ENCODE peak calls at places on chromosomes 16 and 17, in seven cellular contexts. W, U, A, D, I, T and H are unnamed samples.
A peak's percentile ranks its signal among the peaks of the same experiment; 100 is the strongest.

GRCh38 chr17:1872976-1873375 is 43.2 kb downstream of the RPA1 start:
- DNase-seq in U (no peak), I (no peak), A (no peak), W (no peak), D (no peak), T (no peak), H (no peak)

GRCh38 chr17:16282522-16282921 is 65.5 kb downstream of the PIGL start:
- DNase-seq in I (peak; percentile 82), U (peak; percentile 90), W (no peak), T (no peak), D (no peak), A (no peak), H (no peak)

GRCh38 chr17:78395186-78395585 is 16.7 kb downstream of the PGS1 start:
- DNase-seq in T (no peak), W (no peak), U (no peak), D (no peak), A (no peak), I (no peak), H (no peak)

GRCh38 chr16:74726736-74727135 is 26.1 kb upstream of the MLKL start:
- DNase-seq in D (no peak), W (no peak), A (no peak), I (no peak), T (no peak), U (peak; percentile 40), H (no peak)

GRCh38 chr17:58156839-58157803 is 8.9 kb downstream of the OR4D1 start:
- DNase-seq in W (peak; percentile 77), D (peak; percentile 63), I (no peak), T (no peak), A (no peak), U (no peak), H (no peak)

GRCh38 chr17:39599006-39599664 is 8.6 kb downstream of the NEUROD2 start:
- DNase-seq in U (no peak), A (no peak), I (no peak), D (no peak), T (no peak), W (peak; percentile 49), H (no peak)

GRCh38 chr16:89014611-89015230 is 37.7 kb upstream of the CBFA2T3 start:
- DNase-seq in A (no peak), W (no peak), I (no peak), T (no peak), U (no peak), D (no peak), H (no peak)

GRCh38 chr16:8026450-8026849 is 563.9 kb downstream of the TMEM114 start:
- DNase-seq in U (no peak), T (no peak), W (peak; percentile 53), A (no peak), I (no peak), D (no peak), H (no peak)

GRCh38 chr16:30761427-30761927 is 385 bp downstream of the CFAP119 start:
- DNase-seq in T (no peak), I (no peak), D (no peak), U (no peak), W (peak; percentile 70), A (no peak), H (no peak)

GRCh38 chr17:45162022-45162687 is 480 bp downstream of the HEXIM2 start:
- DNase-seq in U (no peak), A (no peak), I (no peak), D (no peak), W (no peak), T (no peak), H (no peak)

GRCh38 chr17:28328325-28328724 is 6.9 kb downstream of the IFT20 start:
- DNase-seq in I (no peak), W (peak; percentile 46), D (no peak), A (peak; percentile 19), U (no peak), T (no peak), H (peak; percentile 17)

GRCh38 chr17:5619088-5619740 is 34.9 kb upstream of the NLRP1 start:
- DNase-seq in T (no peak), U (no peak), I (no peak), W (no peak), D (no peak), A (no peak), H (no peak)

GRCh38 chr16:70467608-70468007 is 13.2 kb downstream of the FCSK start:
- DNase-seq in W (no peak), T (no peak), U (no peak), D (no peak), I (no peak), A (no peak), H (no peak)

GRCh38 chr16:70466812-70467090 is 12.4 kb downstream of the FCSK start:
- DNase-seq in U (no peak), W (no peak), T (no peak), A (no peak), D (no peak), I (no peak), H (no peak)

GRCh38 chr16:70465999-70466811 is 11.8 kb downstream of the FCSK start:
- DNase-seq in U (no peak), I (no peak), W (no peak), A (no peak), T (no peak), D (no peak), H (no peak)

GRCh38 chr16:70468776-70469525 is 14.6 kb downstream of the FCSK start:
- DNase-seq in I (no peak), D (no peak), W (peak; percentile 36), A (no peak), U (no peak), T (no peak), H (no peak)

DNA sequence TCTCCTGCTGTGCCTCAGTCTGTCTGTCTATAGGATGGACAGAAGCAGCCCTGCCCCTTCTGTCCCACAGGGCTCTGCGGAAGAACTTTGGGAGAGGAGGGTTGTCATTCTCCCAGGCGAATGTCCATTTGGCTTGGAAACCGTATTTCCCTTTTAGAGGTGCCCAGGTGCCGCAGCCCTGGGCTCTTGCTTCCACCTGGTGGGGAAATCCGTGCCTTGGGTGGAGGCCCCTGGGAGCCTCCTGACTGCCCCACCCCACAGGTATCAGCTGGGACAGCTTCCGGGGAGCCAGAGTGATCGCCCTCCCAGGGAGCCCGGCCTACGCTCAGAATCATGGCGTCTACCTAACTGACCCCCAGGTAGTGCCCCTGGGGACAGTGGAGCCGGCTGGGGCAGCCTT is 12.7 kb downstream of the FCSK start:
- DNase-seq in D (no peak), W (no peak), A (no peak), I (no peak), T (no peak), U (no peak), H (no peak)
- TF ChIP-seq CTCF in D (no peak), W (no peak), A (no peak), I (no peak), T (no peak), U (no peak), H (no peak)

GRCh38 chr16:1429026-1429425 is 1.9 kb upstream of the PERCC1 start:
- DNase-seq in D (no peak), T (no peak), A (no peak), I (no peak), W (no peak), U (no peak), H (no peak)

GRCh38 chr16:1429631-1430030 is 1.2 kb upstream of the PERCC1 start:
- DNase-seq in A (no peak), T (no peak), U (no peak), W (no peak), D (no peak), I (no peak), H (no peak)

GRCh38 chr16:1426734-1427451 is 4.0 kb upstream of the PERCC1 start:
- DNase-seq in U (no peak), A (no peak), D (no peak), I (no peak), W (no peak), T (no peak), H (no peak)

GRCh38 chr16:1427473-1428461 is 3.1 kb upstream of the PERCC1 start:
- DNase-seq in D (no peak), I (no peak), U (no peak), W (no peak), T (no peak), A (no peak), H (no peak)

GRCh38 chr16:1428511-1428910 is 2.4 kb upstream of the PERCC1 start:
- DNase-seq in D (no peak), I (no peak), T (no peak), W (peak; percentile 70), A (no peak), U (peak; percentile 26), H (no peak)
- TF ChIP-seq CTCF in D (peak; percentile 25), I (no peak), T (no peak), W (peak; percentile 55), A (no peak), U (peak; percentile 39), H (no peak)

DNA sequence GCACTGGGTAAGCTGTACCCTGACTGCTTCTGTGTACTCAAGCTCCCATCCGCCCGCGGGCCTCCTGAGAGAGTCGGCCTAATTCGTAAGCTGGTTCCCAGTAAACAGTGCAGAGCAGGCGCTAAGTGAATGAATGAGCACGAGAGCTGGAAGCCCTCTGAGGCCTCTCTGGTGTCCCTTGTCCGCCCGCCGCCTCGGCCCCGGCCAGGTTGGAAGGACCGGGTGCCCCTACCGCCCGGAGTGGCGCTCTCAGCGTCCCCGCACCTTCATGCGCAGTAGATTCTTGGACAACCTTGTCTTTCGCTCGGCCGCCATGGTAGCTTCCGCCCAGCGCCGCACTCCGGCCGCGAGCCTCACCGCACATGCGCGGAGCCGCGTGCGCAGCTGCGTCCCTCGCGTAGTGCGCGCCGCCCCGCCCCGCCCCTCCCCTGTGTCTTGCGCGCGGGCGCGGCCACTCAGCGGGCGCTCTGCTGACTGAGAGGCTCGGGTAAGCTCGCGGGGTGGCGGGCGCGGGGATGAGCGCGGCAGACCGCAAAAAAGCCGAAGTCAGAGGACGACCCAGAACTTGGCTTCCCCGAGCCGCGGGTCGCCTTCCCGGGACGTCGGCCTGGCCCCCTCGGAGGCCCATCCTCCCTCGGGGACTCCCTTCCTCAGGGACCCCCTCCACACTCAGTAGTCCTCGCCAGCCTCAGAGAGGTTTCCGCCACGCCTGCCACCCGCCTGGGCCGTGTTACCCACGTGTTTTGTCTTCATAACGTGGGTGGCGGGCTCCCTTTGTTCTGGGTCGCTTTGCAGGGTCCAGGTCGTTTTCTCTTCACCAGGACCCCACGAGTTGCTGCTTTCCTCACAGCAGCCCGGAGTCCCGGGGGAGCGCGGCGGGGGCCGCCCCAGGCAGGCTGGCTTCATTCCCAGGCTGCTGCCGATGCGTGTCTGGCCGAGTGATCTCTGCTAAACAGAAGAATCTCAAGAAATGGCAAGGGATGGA is at the start of gene MPHOSPH6:
- DNase-seq in U (peak; percentile 82), W (peak; percentile 96), T (peak; percentile 54), I (peak; percentile 38), A (peak; percentile 90), D (peak; percentile 91), H (peak; percentile 97)
- TF ChIP-seq CTCF in U (no peak), W (no peak), T (no peak), I (no peak), A (no peak), D (no peak), H (no peak)

GRCh38 chr17:49020609-49021008 is 23.4 kb downstream of the IGF2BP1 start:
- DNase-seq in I (no peak), A (no peak), U (no peak), W (no peak), D (no peak), T (no peak), H (no peak)

GRCh38 chr17:49021768-49022103 is 24.6 kb downstream of the IGF2BP1 start:
- DNase-seq in U (no peak), I (no peak), A (no peak), D (no peak), T (no peak), W (no peak), H (no peak)

GRCh38 chr17:49018673-49019215 is 21.6 kb downstream of the IGF2BP1 start:
- DNase-seq in T (no peak), A (no peak), W (peak; percentile 37), I (no peak), D (no peak), U (no peak), H (no peak)

GRCh38 chr17:49022391-49022941 is 25.3 kb downstream of the IGF2BP1 start:
- DNase-seq in W (peak; percentile 89), I (no peak), A (no peak), U (no peak), D (no peak), T (no peak), H (no peak)

GRCh38 chr17:49021095-49021767 is 24.0 kb downstream of the IGF2BP1 start:
- DNase-seq in A (no peak), U (no peak), T (no peak), D (no peak), I (no peak), W (no peak), H (no peak)
- TF ChIP-seq CTCF in A (no peak), U (no peak), T (no peak), D (no peak), I (no peak), W (no peak), H (no peak)